ENCODE peak calls at places on chromosomes 5 and 9, in seven cellular contexts. Q, N, O, A, S, L and H are unnamed samples.

GRCh38 chr9:135281661-135282000 is 194.2 kb downstream of the OLFM1 start:
- DNase-seq in O (no peak), N (no peak), S (no peak), A (no peak), L (no peak), Q (no peak), H (no peak)

GRCh38 chr9:105254226-105254625 is 9.8 kb downstream of the SLC44A1 start:
- DNase-seq in Q (no peak), S (no peak), O (peak; percentile 42), N (no peak), L (no peak), A (no peak), H (no peak)

GRCh38 chr9:33256236-33256635 is 8.3 kb downstream of the BAG1 start:
- DNase-seq in L (no peak), S (no peak), A (no peak), O (no peak), N (no peak), Q (no peak), H (no peak)

GRCh38 chr9:132572921-132573320 is 9.5 kb upstream of the BARHL1 start:
- DNase-seq in A (no peak), Q (no peak), N (no peak), O (no peak), S (no peak), L (no peak), H (no peak)

GRCh38 chr5:167937628-167938000 is 353.8 kb upstream of the WWC1 start:
- DNase-seq in A (no peak), Q (no peak), L (no peak), O (no peak), S (no peak), N (no peak), H (no peak)

GRCh38 chr5:133251296-133252132 is 199.7 kb downstream of the HSPA4 start:
- DNase-seq in A (no peak), S (no peak), L (no peak), O (peak; percentile 81), N (no peak), Q (no peak), H (no peak)

GRCh38 chr5:160387445-160387844 is 12.4 kb downstream of the FAM200C start:
- DNase-seq in S (no peak), N (no peak), O (no peak), Q (no peak), A (no peak), L (no peak), H (no peak)

GRCh38 chr5:30539004-30539634 is 654.4 kb upstream of the CDH6 start:
- DNase-seq in N (no peak), Q (no peak), O (no peak), S (no peak), L (no peak), A (peak; percentile 87), H (no peak)

GRCh38 chr9:13705913-13706312 is 426.4 kb upstream of the MPDZ start:
- DNase-seq in A (no peak), S (no peak), Q (no peak), L (no peak), N (no peak), O (no peak), H (no peak)

GRCh38 chr5:131466171-131466766 is 168.8 kb downstream of the RAPGEF6 start:
- DNase-seq in S (no peak), N (no peak), O (no peak), L (no peak), Q (no peak), A (no peak), H (no peak)

GRCh38 chr5:35675392-35675791 is 57.7 kb downstream of the SPEF2 start:
- DNase-seq in Q (no peak), S (no peak), N (no peak), O (no peak), A (no peak), L (no peak), H (no peak)

GRCh38 chr5:88877826-88878225 is 5.2 kb downstream of the MEF2C start:
- DNase-seq in L (no peak), Q (no peak), N (no peak), S (no peak), O (no peak), A (no peak), H (no peak)

GRCh38 chr9:82376677-82377232 is 388.2 kb downstream of the SPATA31D1 start:
- DNase-seq in O (no peak), N (no peak), L (no peak), S (no peak), A (no peak), Q (no peak), H (no peak)

GRCh38 chr5:151253604-151253948 is 591 bp downstream of the GM2A start:
- DNase-seq in O (no peak), Q (no peak), N (no peak), L (no peak), A (no peak), S (no peak), H (no peak)

GRCh38 chr9:136137321-136138054 is 18.8 kb upstream of the TMEM250 start:
- DNase-seq in A (no peak), O (peak; percentile 63), S (no peak), N (no peak), Q (no peak), L (no peak), H (no peak)

GRCh38 chr5:55102345-55102744 is at the start of gene GZMA:
- DNase-seq in A (no peak), O (no peak), N (no peak), S (no peak), Q (no peak), L (no peak), H (no peak)

GRCh38 chr9:16131269-16131668 is 578.4 kb downstream of the CCDC171 start:
- DNase-seq in A (no peak), S (no peak), O (no peak), Q (no peak), N (no peak), L (no peak), H (no peak)